ENCODE peak calls at places on chromosomes 6 and 20, in nine cellular contexts. One of them, this sample, is unnamed.
A peak's percentile ranks its signal among the peaks of the same experiment; 100 is the strongest.

GRCh38 chr6:133697666-133698065 is 191.2 kb upstream of the TCF21 start:
- DNase-seq in GM12878: no peak
- DNase-seq in substantia nigra: peak; percentile 51
- DNase-seq in osteoblast: no peak
- DNase-seq in activated CD4-positive, CD25-positive, alpha-beta regulatory T cell: no peak
- DNase-seq in natural killer cell: no peak
- DNase-seq in iris pigment epithelial cell: peak; percentile 64
- DNase-seq in HFFc6: no peak
- DNase-seq in fibroblast of pulmonary artery: no peak
- DNase-seq in this sample: no peak

GRCh38 chr6:52157301-52157930 is 28.8 kb upstream of the IL17A start:
- DNase-seq in osteoblast: no peak
- DNase-seq in substantia nigra: no peak
- DNase-seq in fibroblast of pulmonary artery: no peak
- DNase-seq in natural killer cell: no peak
- DNase-seq in HFFc6: peak; percentile 9
- DNase-seq in GM12878: peak; percentile 48
- DNase-seq in iris pigment epithelial cell: peak; percentile 31
- DNase-seq in activated CD4-positive, CD25-positive, alpha-beta regulatory T cell: no peak
- DNase-seq in this sample: no peak

GRCh38 chr6:150297327-150298028 is 71.3 kb upstream of the IYD start:
- DNase-seq in activated CD4-positive, CD25-positive, alpha-beta regulatory T cell: no peak
- DNase-seq in natural killer cell: no peak
- DNase-seq in osteoblast: peak; percentile 92
- DNase-seq in GM12878: no peak
- DNase-seq in iris pigment epithelial cell: peak; percentile 66
- DNase-seq in HFFc6: peak; percentile 16
- DNase-seq in fibroblast of pulmonary artery: peak; percentile 55
- DNase-seq in substantia nigra: no peak
- DNase-seq in this sample: peak; percentile 11

GRCh38 chr20:17611540-17612286 is 41.8 kb downstream of the DSTN start:
- DNase-seq in iris pigment epithelial cell: peak; percentile 38
- DNase-seq in HFFc6: peak; percentile 58
- DNase-seq in natural killer cell: no peak
- DNase-seq in activated CD4-positive, CD25-positive, alpha-beta regulatory T cell: no peak
- DNase-seq in GM12878: no peak
- DNase-seq in substantia nigra: peak; percentile 44
- DNase-seq in fibroblast of pulmonary artery: no peak
- DNase-seq in osteoblast: peak; percentile 72
- DNase-seq in this sample: peak; percentile 42

GRCh38 chr6:114085206-114085605 is 114.3 kb upstream of the HDAC2 start:
- DNase-seq in substantia nigra: no peak
- DNase-seq in fibroblast of pulmonary artery: no peak
- DNase-seq in HFFc6: peak; percentile 21
- DNase-seq in osteoblast: peak; percentile 62
- DNase-seq in iris pigment epithelial cell: peak; percentile 6
- DNase-seq in activated CD4-positive, CD25-positive, alpha-beta regulatory T cell: no peak
- DNase-seq in GM12878: no peak
- DNase-seq in natural killer cell: no peak
- DNase-seq in this sample: no peak

GRCh38 chr20:8640461-8640860 is 428.4 kb upstream of the PLCB4 start:
- DNase-seq in natural killer cell: no peak
- DNase-seq in activated CD4-positive, CD25-positive, alpha-beta regulatory T cell: no peak
- DNase-seq in iris pigment epithelial cell: peak; percentile 13
- DNase-seq in fibroblast of pulmonary artery: no peak
- DNase-seq in substantia nigra: no peak
- DNase-seq in HFFc6: no peak
- DNase-seq in osteoblast: peak; percentile 88
- DNase-seq in GM12878: no peak
- DNase-seq in this sample: no peak

GRCh38 chr20:18734525-18735189 is 78.9 kb upstream of the SCP2D1 start:
- DNase-seq in iris pigment epithelial cell: no peak
- DNase-seq in activated CD4-positive, CD25-positive, alpha-beta regulatory T cell: no peak
- DNase-seq in natural killer cell: no peak
- DNase-seq in HFFc6: peak; percentile 11
- DNase-seq in GM12878: no peak
- DNase-seq in fibroblast of pulmonary artery: no peak
- DNase-seq in osteoblast: peak; percentile 82
- DNase-seq in substantia nigra: no peak
- DNase-seq in this sample: no peak

GRCh38 chr20:3970016-3970415 is 45.3 kb downstream of the RNF24 start:
- DNase-seq in osteoblast: no peak
- DNase-seq in substantia nigra: no peak
- DNase-seq in iris pigment epithelial cell: no peak
- DNase-seq in natural killer cell: no peak
- DNase-seq in HFFc6: no peak
- DNase-seq in fibroblast of pulmonary artery: no peak
- DNase-seq in GM12878: no peak
- DNase-seq in activated CD4-positive, CD25-positive, alpha-beta regulatory T cell: no peak
- DNase-seq in this sample: no peak

GRCh38 chr20:34562643-34563042 is 4.1 kb downstream of the MAP1LC3A start:
- DNase-seq in HFFc6: no peak
- DNase-seq in GM12878: no peak
- DNase-seq in activated CD4-positive, CD25-positive, alpha-beta regulatory T cell: no peak
- DNase-seq in osteoblast: peak; percentile 93
- DNase-seq in natural killer cell: no peak
- DNase-seq in substantia nigra: peak; percentile 48
- DNase-seq in fibroblast of pulmonary artery: peak; percentile 35
- DNase-seq in iris pigment epithelial cell: no peak
- DNase-seq in this sample: peak; percentile 16

GRCh38 chr20:48845721-48846306 is 18.0 kb upstream of the PREX1 start:
- DNase-seq in natural killer cell: no peak
- DNase-seq in iris pigment epithelial cell: no peak
- DNase-seq in osteoblast: no peak
- DNase-seq in substantia nigra: no peak
- DNase-seq in fibroblast of pulmonary artery: peak; percentile 47
- DNase-seq in GM12878: no peak
- DNase-seq in activated CD4-positive, CD25-positive, alpha-beta regulatory T cell: no peak
- DNase-seq in HFFc6: no peak
- DNase-seq in this sample: no peak

GRCh38 chr20:11496382-11496781 is 421.3 kb upstream of the BTBD3 start:
- DNase-seq in substantia nigra: no peak
- DNase-seq in fibroblast of pulmonary artery: no peak
- DNase-seq in GM12878: no peak
- DNase-seq in natural killer cell: no peak
- DNase-seq in iris pigment epithelial cell: peak; percentile 10
- DNase-seq in activated CD4-positive, CD25-positive, alpha-beta regulatory T cell: no peak
- DNase-seq in osteoblast: no peak
- DNase-seq in HFFc6: no peak
- DNase-seq in this sample: peak; percentile 30